ENCODE peak calls at places on chromosomes 1 and 21, in ten cellular contexts. Y is kidney, Z is AG10803, B is HL-60, F is psoas muscle, L is HFF-Myc, M is progenitor cell of endocrine pancreas, U is tibial nerve, S is fibroblast of lung, R is GM13977. E is an unnamed sample.

GRCh38 chr1:32291145-32291707 is 657 bp upstream of the HDAC1 start:
- DNase-seq in M (no peak), L (no peak), R (no peak), S (no peak), F (no peak), Y (no peak), Z (peak), B (no peak), U (no peak), E (no peak)

GRCh38 chr1:76463278-76463677 is 388.7 kb downstream of the ST6GALNAC3 start:
- DNase-seq in Z (no peak), B (no peak), U (no peak), R (no peak), M (no peak), S (no peak), L (no peak), F (no peak), Y (no peak), E (no peak)

GRCh38 chr1:38785285-38786039 is 74.1 kb downstream of the RRAGC start:
- DNase-seq in U (no peak), Z (no peak), L (no peak), M (no peak), S (no peak), Y (no peak), R (no peak), F (no peak), B (no peak), E (no peak)

GRCh38 chr1:235683653-235684052 is 34.1 kb upstream of the GNG4 start:
- DNase-seq in F (no peak), R (no peak), Z (no peak), M (no peak), B (no peak), S (no peak), U (no peak), Y (no peak), L (no peak), E (no peak)

GRCh38 chr21:18443085-18443484 is 39.5 kb upstream of the TMPRSS15 start:
- DNase-seq in S (no peak), Y (no peak), R (no peak), B (no peak), U (no peak), M (no peak), L (no peak), Z (no peak), F (no peak), E (no peak)

GRCh38 chr1:176795929-176796328 is 333.0 kb downstream of the PAPPA2 start:
- DNase-seq in F (peak), Y (no peak), R (no peak), Z (no peak), B (no peak), L (no peak), S (no peak), M (no peak), U (no peak), E (no peak)

GRCh38 chr1:113096493-113096892 is 23.5 kb downstream of the LRIG2 start:
- DNase-seq in L (no peak), F (no peak), M (no peak), Y (no peak), B (no peak), Z (no peak), U (no peak), R (no peak), S (no peak), E (no peak)

GRCh38 chr1:230849451-230850194 is 18.7 kb downstream of the C1orf198 start:
- DNase-seq in U (peak), M (no peak), B (no peak), Z (peak), Y (peak), F (peak), L (peak), R (no peak), S (peak), E (no peak)

GRCh38 chr1:198919667-198920398 is 281.0 kb downstream of the PTPRC start:
- DNase-seq in U (no peak), Y (no peak), R (no peak), M (no peak), L (no peak), B (no peak), S (no peak), F (no peak), Z (no peak), E (no peak)

GRCh38 chr1:15469836-15470495 is 5.9 kb upstream of the CELA2B start:
- DNase-seq in M (no peak), R (no peak), L (no peak), Y (no peak), F (no peak), B (no peak), U (no peak), Z (no peak), S (no peak), E (no peak)

GRCh38 chr1:56330400-56331026 is 248.8 kb downstream of the PLPP3 start:
- DNase-seq in M (no peak), Z (peak), R (peak), S (peak), U (no peak), F (no peak), B (peak), L (peak), Y (no peak), E (no peak)

GRCh38 chr1:247373721-247374141 is 42.1 kb upstream of the ZNF496 start:
- DNase-seq in B (no peak), U (peak), M (peak), Z (no peak), F (peak), R (peak), Y (no peak), S (peak), L (no peak), E (no peak)

GRCh38 chr1:79777481-79778219 is 771.1 kb upstream of the ADGRL4 start:
- DNase-seq in R (peak), S (no peak), F (no peak), L (no peak), Y (no peak), Z (no peak), M (no peak), B (no peak), U (no peak), E (no peak)

GRCh38 chr1:39150779-39151178 is 53.7 kb upstream of the MACF1 start:
- DNase-seq in L (no peak), M (no peak), S (no peak), B (no peak), R (no peak), U (no peak), Z (no peak), F (no peak), Y (no peak), E (no peak)

GRCh38 chr1:70264875-70265274 is 43.7 kb downstream of the SRSF11 start:
- DNase-seq in R (no peak), L (no peak), M (no peak), U (no peak), B (no peak), Z (no peak), S (no peak), F (no peak), Y (no peak), E (no peak)

GRCh38 chr1:50060279-50060678 is 36.5 kb upstream of the AGBL4 start:
- DNase-seq in Y (no peak), L (no peak), F (no peak), R (no peak), B (no peak), U (no peak), S (no peak), Z (no peak), M (no peak), E (no peak)

GRCh38 chr1:109198745-109199144 is 15.0 kb upstream of the SARS1 start:
- DNase-seq in R (no peak), B (no peak), Y (no peak), F (no peak), U (no peak), S (no peak), Z (no peak), M (no peak), L (no peak), E (no peak)

GRCh38 chr1:59089922-59090457 is 206.9 kb upstream of the FGGY start:
- DNase-seq in R (no peak), L (no peak), F (no peak), B (no peak), S (no peak), U (no peak), Y (no peak), Z (no peak), M (no peak), E (no peak)

GRCh38 chr1:64848136-64848535 is 103.3 kb downstream of the RAVER2 start:
- DNase-seq in M (no peak), S (no peak), U (no peak), Y (no peak), Z (no peak), F (no peak), R (no peak), L (no peak), B (no peak), E (no peak)

GRCh38 chr1:226652613-226653012 is 86.5 kb downstream of the ITPKB start:
- DNase-seq in F (peak), S (no peak), B (no peak), M (no peak), R (no peak), Y (peak), Z (no peak), U (no peak), L (no peak), E (no peak)

GRCh38 chr1:110647254-110647891 is 27.4 kb downstream of the KCNA3 start:
- DNase-seq in S (peak), Y (no peak), B (no peak), R (no peak), F (no peak), L (peak), Z (peak), M (no peak), U (no peak), E (no peak)

GRCh38 chr21:39904457-39904856 is 37.2 kb downstream of the PCP4 start:
- DNase-seq in M (no peak), Y (no peak), S (no peak), F (no peak), Z (no peak), L (no peak), U (no peak), B (no peak), R (no peak), E (no peak)

GRCh38 chr21:15761508-15762100 is 31.8 kb downstream of the USP25 start:
- DNase-seq in F (no peak), S (no peak), L (no peak), M (no peak), B (no peak), Z (no peak), Y (no peak), U (no peak), R (no peak), E (no peak)

GRCh38 chr1:7751174-7751573 is 19.9 kb upstream of the VAMP3 start:
- DNase-seq in L (no peak), Z (no peak), S (no peak), U (no peak), B (no peak), M (no peak), F (no peak), Y (no peak), R (no peak), E (no peak)

GRCh38 chr1:7754234-7754633 is 16.9 kb upstream of the VAMP3 start:
- DNase-seq in U (no peak), B (no peak), S (no peak), M (no peak), L (no peak), F (no peak), R (no peak), Z (no peak), Y (no peak), E (no peak)

GRCh38 chr1:7749126-7749525 is 22.0 kb upstream of the VAMP3 start:
- DNase-seq in R (no peak), S (no peak), F (no peak), M (no peak), B (no peak), Y (no peak), L (no peak), U (no peak), Z (no peak), E (no peak)

GRCh38 chr1:7755448-7755847 is 15.6 kb upstream of the VAMP3 start:
- DNase-seq in B (no peak), U (no peak), F (no peak), Z (no peak), L (no peak), S (peak), M (no peak), R (no peak), Y (no peak), E (no peak)

GRCh38 chr1:7752512-7753417 is 18.3 kb upstream of the VAMP3 start:
- DNase-seq in L (peak), U (peak), Y (no peak), R (no peak), M (peak), B (no peak), S (peak), F (peak), Z (peak), E (peak)
- TF ChIP-seq CTCF in L (peak), U (peak), Y (peak), R (peak), M (peak), B (peak), S (peak), F (peak), Z (peak), E (peak)

DNA sequence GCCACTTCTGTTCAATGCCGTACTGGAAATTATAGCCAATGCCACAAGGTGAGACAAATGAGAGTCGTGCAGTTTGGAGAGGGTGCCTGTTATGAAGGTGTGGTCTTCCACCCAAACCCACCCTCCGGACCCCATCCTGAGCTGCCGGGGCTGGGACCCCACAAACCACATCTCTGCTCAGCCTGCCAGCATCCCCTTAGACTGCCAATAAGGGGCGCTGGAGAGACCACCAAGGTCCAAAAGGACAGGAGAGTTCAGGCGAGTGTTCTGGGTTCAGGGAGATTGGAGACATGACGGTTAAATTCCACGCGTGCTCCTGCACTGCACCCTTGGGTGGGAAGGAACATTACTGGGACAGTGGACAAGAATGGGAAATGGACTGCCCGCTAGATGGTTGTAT is 48.7 kb upstream of the COL18A1 start:
- DNase-seq in R (no peak), U (no peak), B (no peak), L (no peak), S (no peak), F (no peak), M (no peak), Y (peak), Z (no peak), E (no peak)
- TF ChIP-seq CTCF in R (no peak), U (no peak), B (no peak), L (peak), S (no peak), F (no peak), M (peak), Y (no peak), Z (no peak), E (no peak)

GRCh38 chr1:93613895-93614294 is 67.7 kb downstream of the BCAR3 start:
- DNase-seq in L (no peak), M (no peak), Y (no peak), Z (peak), B (no peak), U (peak), F (no peak), S (peak), R (no peak), E (no peak)

GRCh38 chr1:93616221-93616995 is 65.2 kb downstream of the BCAR3 start:
- DNase-seq in R (no peak), B (no peak), M (no peak), S (no peak), Y (no peak), F (no peak), U (no peak), Z (peak), L (no peak), E (no peak)

GRCh38 chr1:93614550-93615200 is 67.0 kb downstream of the BCAR3 start:
- DNase-seq in Y (no peak), M (no peak), Z (no peak), F (no peak), U (no peak), B (no peak), S (no peak), R (no peak), L (peak), E (no peak)

GRCh38 chr1:93616996-93617669 is 64.5 kb downstream of the BCAR3 start:
- DNase-seq in B (no peak), M (no peak), Z (peak), L (no peak), S (no peak), F (no peak), U (no peak), R (no peak), Y (no peak), E (no peak)

DNA sequence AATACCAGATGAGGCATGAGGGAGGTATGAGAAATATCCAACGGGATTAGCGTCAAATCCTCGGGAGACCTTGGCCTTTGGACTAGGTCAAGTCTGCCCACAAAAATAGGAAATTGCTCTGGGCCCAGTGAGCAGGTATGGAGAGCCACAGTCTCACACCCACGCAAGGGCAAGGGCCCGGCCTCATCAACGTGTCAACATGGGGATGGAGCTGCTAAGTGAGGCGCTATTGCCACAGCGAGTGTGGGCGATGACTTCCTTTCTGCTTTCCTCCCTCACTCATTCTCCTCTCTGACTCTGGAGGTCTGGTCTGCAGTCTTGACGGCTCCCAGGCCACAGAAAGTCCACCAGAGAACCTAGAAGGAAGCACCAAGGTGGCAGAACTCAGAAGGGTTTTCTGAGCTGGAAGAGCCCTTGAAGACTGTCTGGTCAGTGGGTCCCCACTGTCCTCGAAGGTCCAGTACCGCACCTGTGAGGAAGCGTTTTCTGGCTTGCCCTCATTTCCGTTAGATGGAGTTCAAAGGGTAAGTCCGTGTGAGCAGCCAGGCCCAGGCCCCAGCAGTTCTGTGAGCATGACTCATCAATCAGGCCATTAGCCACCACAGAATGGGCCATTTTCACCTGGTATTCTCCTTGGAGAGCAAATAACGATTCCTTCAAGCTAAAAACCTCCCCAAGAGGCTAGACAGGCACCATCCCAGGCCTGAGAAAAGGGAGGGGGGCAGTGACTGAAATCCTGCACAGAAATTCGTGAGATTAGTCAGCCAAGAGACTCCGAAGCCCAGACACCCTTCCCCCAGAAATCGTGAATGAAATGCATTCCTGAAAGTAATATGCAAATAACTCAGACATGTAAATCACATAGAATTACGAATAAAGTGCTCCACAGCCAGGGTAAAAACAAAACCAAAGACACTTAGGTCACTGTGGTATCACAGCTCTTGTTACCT is 66.2 kb downstream of the BCAR3 start:
- DNase-seq in F (no peak), U (no peak), L (peak), B (no peak), S (peak), Z (peak), Y (no peak), R (peak), M (no peak), E (no peak)
- TF ChIP-seq CTCF in F (no peak), U (no peak), L (no peak), B (no peak), S (no peak), Z (no peak), Y (no peak), R (no peak), M (no peak), E (no peak)

GRCh38 chr21:34012640-34013039 is 60.7 kb upstream of the MRPS6 start:
- DNase-seq in U (no peak), B (no peak), Z (no peak), M (no peak), F (no peak), S (no peak), Y (no peak), L (no peak), R (no peak), E (no peak)
- TF ChIP-seq CTCF in U (no peak), B (no peak), Z (no peak), M (no peak), F (no peak), S (no peak), Y (no peak), L (no peak), R (no peak), E (no peak)

GRCh38 chr1:201022178-201022823 is 1.2 kb downstream of the KIF21B start:
- DNase-seq in F (no peak), M (no peak), U (no peak), L (no peak), R (no peak), Y (peak), B (no peak), S (no peak), Z (no peak), E (no peak)

GRCh38 chr1:201023517-201023902 is at the start of gene KIF21B:
- DNase-seq in M (peak), R (peak), Y (peak), Z (peak), L (no peak), S (peak), B (no peak), F (peak), U (peak), E (peak)

GRCh38 chr1:201021333-201022177 is 2.0 kb downstream of the KIF21B start:
- DNase-seq in L (no peak), Z (no peak), F (no peak), U (no peak), Y (peak), M (no peak), R (peak), B (no peak), S (no peak), E (no peak)

GRCh38 chr1:201024251-201024998 is 911 bp upstream of the KIF21B start:
- DNase-seq in Y (peak), S (no peak), L (no peak), M (no peak), U (no peak), Z (no peak), R (no peak), B (no peak), F (no peak), E (no peak)

DNA sequence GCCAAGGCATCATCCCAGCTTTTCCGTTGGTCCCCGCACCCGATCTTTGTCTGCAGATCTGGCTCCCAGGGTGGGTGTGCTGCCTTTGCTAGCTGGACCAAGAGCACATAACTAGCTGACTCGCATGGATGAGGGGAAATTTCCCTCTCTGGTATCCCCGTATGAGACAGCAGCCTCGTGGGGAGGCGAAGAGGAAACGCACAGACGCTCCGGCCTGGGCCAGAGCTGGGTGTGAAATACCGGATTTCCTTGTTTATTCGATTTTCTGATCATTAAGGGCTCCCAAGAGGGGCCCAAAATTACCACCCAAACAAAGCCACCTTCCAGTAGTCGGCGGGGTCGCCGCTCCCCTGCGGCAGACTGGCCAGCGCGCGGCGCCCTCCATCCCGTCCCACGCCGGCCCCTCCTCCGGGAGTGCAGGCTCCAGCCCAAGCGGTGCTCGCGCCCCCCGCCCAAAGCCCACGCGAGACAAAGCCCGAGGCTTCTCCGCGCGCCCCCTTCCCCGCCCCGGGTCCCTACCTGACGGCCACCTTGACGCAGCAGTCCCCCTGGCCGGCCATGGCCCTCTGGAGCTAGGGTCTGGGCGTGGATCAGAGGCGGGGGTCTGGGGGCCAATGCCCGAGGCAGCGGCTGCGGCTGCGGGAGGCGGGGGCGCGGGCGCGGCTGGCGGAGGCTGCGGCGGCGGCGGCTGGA is 544 bp downstream of the KIF21B start:
- DNase-seq in U (no peak), L (no peak), F (no peak), S (no peak), M (peak), B (no peak), R (no peak), Z (no peak), Y (peak), E (no peak)
- TF ChIP-seq CTCF in U (no peak), L (no peak), F (no peak), S (peak), M (no peak), B (no peak), R (peak), Z (no peak), Y (no peak), E (no peak)

DNA sequence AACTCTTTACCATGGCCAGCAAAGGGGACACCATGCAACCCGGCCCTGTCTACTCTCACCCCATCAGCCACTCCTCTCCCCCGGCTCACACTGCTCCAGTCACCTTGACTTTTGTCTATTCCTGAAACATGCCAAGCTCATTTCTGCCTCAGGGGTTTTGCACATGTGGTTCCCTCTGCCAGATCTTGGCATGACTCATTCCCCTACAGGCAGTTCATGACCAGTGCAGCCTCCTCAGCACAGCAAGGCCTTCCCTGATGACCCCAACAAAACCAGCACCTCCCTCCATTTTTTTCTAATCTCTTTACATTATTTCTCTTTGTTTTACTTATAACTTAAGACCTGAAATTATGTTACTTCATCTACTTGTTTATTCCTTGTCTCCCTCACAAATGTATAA is 58.6 kb upstream of the GJB5 start:
- DNase-seq in L (peak), B (no peak), F (no peak), R (no peak), M (no peak), U (no peak), Y (no peak), Z (peak), S (no peak), E (no peak)
- TF ChIP-seq CTCF in L (peak), B (no peak), F (no peak), R (no peak), M (no peak), U (no peak), Y (no peak), Z (peak), S (no peak), E (no peak)